ENCODE peak calls at places on chromosomes 6 and 20, in eight cellular contexts. H, I, T, F, B, S, O and K are unnamed samples.

GRCh38 chr6:1081566-1081965 is 230.3 kb upstream of the FOXQ1 start:
- DNase-seq in H (no peak), I (no peak), T (no peak), F (no peak), B (no peak), S (no peak), O (peak; percentile 47), K (peak; percentile 68)

GRCh38 chr20:32577023-32577422 is 8.1 kb downstream of the NOL4L start:
- DNase-seq in H (no peak), I (no peak), T (no peak), F (no peak), B (no peak), S (no peak), O (no peak), K (no peak)

GRCh38 chr6:154257074-154257473 is 99.5 kb downstream of the IPCEF1 start:
- DNase-seq in H (no peak), I (no peak), T (no peak), F (no peak), B (no peak), S (no peak), O (no peak), K (no peak)

GRCh38 chr6:38166411-38167240 is 347.1 kb downstream of the ZFAND3 start:
- DNase-seq in H (no peak), I (no peak), T (no peak), F (no peak), B (no peak), S (no peak), O (no peak), K (no peak)

GRCh38 chr20:52075400-52075799 is 116.2 kb downstream of the ZFP64 start:
- DNase-seq in H (no peak), I (no peak), T (no peak), F (no peak), B (no peak), S (no peak), O (no peak), K (no peak)

GRCh38 chr20:4161447-4162251 is 146.3 kb upstream of the RNF24 start:
- DNase-seq in H (no peak), I (no peak), T (no peak), F (no peak), B (peak; percentile 7), S (no peak), O (no peak), K (no peak)

GRCh38 chr6:26422329-26422728 is 18.0 kb upstream of the BTN3A3 start:
- DNase-seq in H (no peak), I (no peak), T (no peak), F (no peak), B (no peak), S (no peak), O (no peak), K (no peak)

GRCh38 chr6:62530985-62531384 is 245.0 kb upstream of the KHDRBS2 start:
- DNase-seq in H (no peak), I (no peak), T (no peak), F (no peak), B (no peak), S (no peak), O (no peak), K (no peak)

GRCh38 chr20:63400486-63401210 is 39.5 kb upstream of the CHRNA4 start:
- DNase-seq in H (no peak), I (no peak), T (no peak), F (no peak), B (no peak), S (no peak), O (no peak), K (no peak)

GRCh38 chr6:143647191-143647590 is 30.6 kb upstream of the PHACTR2 start:
- DNase-seq in H (no peak), I (no peak), T (no peak), F (no peak), B (no peak), S (no peak), O (no peak), K (no peak)

GRCh38 chr6:93915961-93916360 is 496.6 kb upstream of the EPHA7 start:
- DNase-seq in H (no peak), I (no peak), T (no peak), F (no peak), B (no peak), S (no peak), O (no peak), K (no peak)

GRCh38 chr6:71080151-71080550 is 123.3 kb upstream of the B3GAT2 start:
- DNase-seq in H (no peak), I (no peak), T (no peak), F (no peak), B (no peak), S (no peak), O (no peak), K (no peak)

GRCh38 chr6:126015869-126016268 is 29.5 kb downstream of the TRMT11 start:
- DNase-seq in H (no peak), I (no peak), T (no peak), F (no peak), B (peak; percentile 19), S (no peak), O (peak; percentile 16), K (peak; percentile 26)

GRCh38 chr6:156686429-156686939 is 90.7 kb upstream of the ARID1B start:
- DNase-seq in H (peak; percentile 65), I (no peak), T (no peak), F (no peak), B (peak; percentile 77), S (peak; percentile 49), O (peak; percentile 59), K (peak; percentile 73)

GRCh38 chr20:54474046-54474445 is 1.3 kb upstream of the DOK5 start:
- DNase-seq in H (no peak), I (no peak), T (no peak), F (no peak), B (no peak), S (no peak), O (no peak), K (no peak)

GRCh38 chr20:48171626-48172025 is 386.3 kb upstream of the SULF2 start:
- DNase-seq in H (no peak), I (no peak), T (no peak), F (no peak), B (no peak), S (no peak), O (no peak), K (no peak)
- TF ChIP-seq CTCF in H (no peak), I (no peak), T (no peak), F (no peak), B (no peak), S (peak; percentile 15), O (no peak), K (no peak)

GRCh38 chr6:16405349-16405865 is 167.0 kb downstream of the GMPR start:
- DNase-seq in H (no peak), I (no peak), T (no peak), F (no peak), B (no peak), S (no peak), O (no peak), K (no peak)

GRCh38 chr6:16401868-16402267 is 163.5 kb downstream of the GMPR start:
- DNase-seq in H (no peak), I (no peak), T (no peak), F (no peak), B (no peak), S (no peak), O (no peak), K (no peak)

GRCh38 chr6:16404456-16404855 is 166.1 kb downstream of the GMPR start:
- DNase-seq in H (no peak), I (no peak), T (no peak), F (no peak), B (no peak), S (no peak), O (no peak), K (no peak)

GRCh38 chr6:16402501-16402900 is 164.1 kb downstream of the GMPR start:
- DNase-seq in H (no peak), I (no peak), T (no peak), F (no peak), B (peak; percentile 76), S (no peak), O (no peak), K (peak; percentile 54)

GRCh38 chr6:16403831-16404230 is 165.4 kb downstream of the GMPR start:
- DNase-seq in H (no peak), I (no peak), T (no peak), F (no peak), B (no peak), S (no peak), O (peak; percentile 27), K (peak; percentile 51)
- TF ChIP-seq CTCF in H (peak; percentile 28), I (no peak), T (no peak), F (peak; percentile 10), B (no peak), S (peak; percentile 21), O (peak; percentile 53), K (peak; percentile 41)

GRCh38 chr6:80005406-80005805 is 957 bp downstream of the TTK start:
- DNase-seq in H (no peak), I (no peak), T (no peak), F (no peak), B (no peak), S (no peak), O (no peak), K (no peak)

GRCh38 chr6:80009531-80009930 is 5.1 kb downstream of the TTK start:
- DNase-seq in H (no peak), I (no peak), T (no peak), F (no peak), B (no peak), S (no peak), O (no peak), K (no peak)

GRCh38 chr6:80004199-80005072 is at the start of gene TTK:
- DNase-seq in H (peak; percentile 95), I (peak; percentile 75), T (peak; percentile 96), F (peak; percentile 94), B (peak; percentile 94), S (peak; percentile 96), O (peak; percentile 93), K (peak; percentile 94)

GRCh38 chr6:80006541-80006940 is 2.1 kb downstream of the TTK start:
- DNase-seq in H (no peak), I (no peak), T (no peak), F (no peak), B (no peak), S (no peak), O (no peak), K (no peak)

GRCh38 chr6:80010296-80010695 is 5.8 kb downstream of the TTK start:
- DNase-seq in H (no peak), I (no peak), T (no peak), F (no peak), B (no peak), S (no peak), O (no peak), K (no peak)
- TF ChIP-seq CTCF in H (no peak), I (no peak), T (no peak), F (no peak), B (no peak), S (no peak), O (no peak), K (no peak)

GRCh38 chr6:111984081-111984480 is 69.8 kb upstream of the CCN6 start:
- DNase-seq in H (no peak), I (no peak), T (no peak), F (no peak), B (no peak), S (no peak), O (no peak), K (no peak)

GRCh38 chr6:111984516-111985201 is 69.2 kb upstream of the CCN6 start:
- DNase-seq in H (no peak), I (no peak), T (no peak), F (no peak), B (no peak), S (no peak), O (no peak), K (no peak)

GRCh38 chr6:111987295-111987694 is 66.6 kb upstream of the CCN6 start:
- DNase-seq in H (no peak), I (no peak), T (no peak), F (no peak), B (peak; percentile 8), S (no peak), O (peak; percentile 50), K (peak; percentile 54)

GRCh38 chr6:111986651-111987050 is 67.3 kb upstream of the CCN6 start:
- DNase-seq in H (no peak), I (no peak), T (no peak), F (no peak), B (no peak), S (no peak), O (no peak), K (no peak)

GRCh38 chr6:111985202-111985731 is 68.6 kb upstream of the CCN6 start:
- DNase-seq in H (no peak), I (no peak), T (no peak), F (no peak), B (peak; percentile 93), S (peak; percentile 76), O (peak; percentile 96), K (peak; percentile 85)
- TF ChIP-seq CTCF in H (no peak), I (no peak), T (no peak), F (no peak), B (no peak), S (peak; percentile 27), O (no peak), K (no peak)